ENCODE peak calls at places on chromosomes 12 and 14, in seven cellular contexts. L is fibroblast of mammary gland, C is IMR-90, V is BJ, O is right atrium auricular region, A is ascending aorta, B is fibroblast of the aortic adventitia. J is an unnamed sample.

GRCh38 chr14:38567728-38568127 is 311.8 kb upstream of the CLEC14A start:
- DNase-seq in L (no peak), C (no peak), V (no peak), O (no peak), A (no peak), B (no peak), J (no peak)

GRCh38 chr12:27012982-27013255 is 1.3 kb downstream of the TM7SF3 start:
- DNase-seq in L (no peak), C (no peak), V (no peak), O (no peak), A (no peak), B (no peak), J (no peak)

GRCh38 chr14:33454022-33454645 is 496.7 kb downstream of the EGLN3 start:
- DNase-seq in L (no peak), C (no peak), V (no peak), O (no peak), A (no peak), B (peak; percentile 13), J (no peak)

GRCh38 chr14:31578266-31578665 is 17.1 kb downstream of the NUBPL start:
- DNase-seq in L (peak; percentile 14), C (no peak), V (no peak), O (no peak), A (no peak), B (no peak), J (no peak)

GRCh38 chr12:10528150-10528953 is 22.7 kb downstream of the EIF2S3B start:
- DNase-seq in L (no peak), C (no peak), V (no peak), O (no peak), A (no peak), B (no peak), J (no peak)

GRCh38 chr12:66003951-66004350 is 126.6 kb downstream of the LLPH start:
- DNase-seq in L (no peak), C (no peak), V (no peak), O (no peak), A (no peak), B (no peak), J (no peak)

GRCh38 chr12:64480148-64480547 is 28.2 kb downstream of the TBK1 start:
- DNase-seq in L (peak; percentile 72), C (peak; percentile 24), V (no peak), O (no peak), A (no peak), B (peak; percentile 22), J (peak; percentile 76)

GRCh38 chr12:116044181-116044580 is 233.3 kb downstream of the MED13L start:
- DNase-seq in L (no peak), C (no peak), V (no peak), O (no peak), A (no peak), B (peak; percentile 58), J (no peak)

GRCh38 chr12:26327975-26328635 is 132.7 kb downstream of the SSPN start:
- DNase-seq in L (no peak), C (no peak), V (no peak), O (no peak), A (no peak), B (no peak), J (no peak)

GRCh38 chr12:103736572-103736971 is 104.5 kb downstream of the NT5DC3 start:
- DNase-seq in L (no peak), C (no peak), V (no peak), O (no peak), A (no peak), B (no peak), J (no peak)

GRCh38 chr12:65501093-65501621 is 222.7 kb downstream of the MSRB3 start:
- DNase-seq in L (peak; percentile 30), C (no peak), V (no peak), O (no peak), A (peak; percentile 78), B (peak; percentile 91), J (no peak)

GRCh38 chr12:55745361-55746146 is 2.6 kb downstream of the GDF11 start:
- DNase-seq in L (no peak), C (no peak), V (no peak), O (no peak), A (peak; percentile 73), B (peak; percentile 37), J (no peak)

GRCh38 chr14:51650721-51651387 is 856 bp upstream of the FRMD6 start:
- DNase-seq in L (peak; percentile 47), C (no peak), V (no peak), O (no peak), A (peak; percentile 65), B (no peak), J (no peak)

GRCh38 chr12:27052176-27052575 is 29.8 kb downstream of the MED21 start:
- DNase-seq in L (no peak), C (no peak), V (no peak), O (no peak), A (no peak), B (no peak), J (no peak)

GRCh38 chr12:67650528-67651379 is 2.2 kb downstream of the DYRK2 start:
- DNase-seq in L (no peak), C (no peak), V (no peak), O (no peak), A (no peak), B (no peak), J (no peak)

GRCh38 chr14:69323266-69323966 is 63.5 kb downstream of the GALNT16 start:
- DNase-seq in L (no peak), C (no peak), V (no peak), O (no peak), A (peak; percentile 50), B (no peak), J (no peak)

GRCh38 chr12:3071710-3072109 is 5.5 kb upstream of the TSPAN9 start:
- DNase-seq in L (no peak), C (no peak), V (no peak), O (no peak), A (no peak), B (no peak), J (no peak)

GRCh38 chr14:102525213-102526143 is 15.9 kb upstream of the ANKRD9 start:
- DNase-seq in L (peak; percentile 67), C (peak; percentile 59), V (no peak), O (no peak), A (no peak), B (peak; percentile 72), J (peak; percentile 79)

GRCh38 chr12:115129727-115130126 is 445.8 kb upstream of the TBX3 start:
- DNase-seq in L (no peak), C (no peak), V (no peak), O (no peak), A (no peak), B (no peak), J (peak; percentile 24)

GRCh38 chr14:54606178-54606577 is 39.2 kb downstream of the SAMD4A start:
- DNase-seq in L (no peak), C (no peak), V (no peak), O (peak; percentile 73), A (no peak), B (no peak), J (no peak)

GRCh38 chr12:68951652-68952051 is 18.7 kb upstream of the CPM start:
- DNase-seq in L (peak; percentile 26), C (no peak), V (no peak), O (no peak), A (peak; percentile 66), B (no peak), J (peak; percentile 45)

GRCh38 chr14:21039059-21039422 is 3.1 kb upstream of the RNASE7 start:
- DNase-seq in L (peak; percentile 63), C (peak; percentile 43), V (no peak), O (peak; percentile 90), A (peak; percentile 85), B (peak; percentile 87), J (peak; percentile 51)

GRCh38 chr12:25130741-25131188 is 64.2 kb downstream of the DNAI7 start:
- DNase-seq in L (peak; percentile 62), C (peak; percentile 67), V (peak; percentile 4), O (no peak), A (no peak), B (peak; percentile 73), J (peak; percentile 14)

GRCh38 chr12:25276199-25276937 is 25.6 kb upstream of the KRAS start:
- DNase-seq in L (peak; percentile 95), C (peak; percentile 98), V (peak; percentile 22), O (no peak), A (no peak), B (peak; percentile 79), J (peak; percentile 90)

GRCh38 chr14:42950363-42950762 is 1343.7 kb downstream of the LRFN5 start:
- DNase-seq in L (no peak), C (no peak), V (no peak), O (no peak), A (no peak), B (no peak), J (no peak)

GRCh38 chr12:22667122-22667521 is 42.2 kb downstream of the ETNK1 start:
- DNase-seq in L (no peak), C (no peak), V (no peak), O (no peak), A (no peak), B (no peak), J (no peak)

GRCh38 chr12:118981285-118982201 is at the start of gene SRRM4:
- DNase-seq in L (no peak), C (no peak), V (no peak), O (no peak), A (no peak), B (no peak), J (no peak)

GRCh38 chr14:94112513-94113060 is 2.1 kb downstream of the IFI27 start:
- DNase-seq in L (no peak), C (no peak), V (no peak), O (no peak), A (peak; percentile 39), B (no peak), J (peak; percentile 38)
- H3K4me3 ChIP-seq in L (no peak overlapping the region), C (no peak overlapping the region), V (no peak overlapping the region), O (peak overlapping the region; percentile 43), A (no peak overlapping the region), B (no peak overlapping the region), J (no peak overlapping the region)

GRCh38 chr12:121956041-121956341 is 37.6 kb downstream of the CFAP251 start:
- DNase-seq in L (no peak), C (no peak), V (no peak), O (no peak), A (no peak), B (no peak), J (no peak)
- TF ChIP-seq CTCF in L (no peak), C (no peak), V (no peak), O (no peak), A (no peak), B (no peak), J (no peak)

GRCh38 chr12:107032266-107032665 is 45.3 kb upstream of the MTERF2 start:
- DNase-seq in L (no peak), C (no peak), V (no peak), O (no peak), A (no peak), B (no peak), J (no peak)

GRCh38 chr12:107025691-107026090 is 38.7 kb upstream of the MTERF2 start:
- DNase-seq in L (no peak), C (no peak), V (no peak), O (no peak), A (no peak), B (no peak), J (no peak)

GRCh38 chr12:107027304-107028053 is 40.5 kb upstream of the MTERF2 start:
- DNase-seq in L (peak; percentile 94), C (peak; percentile 96), V (peak; percentile 90), O (no peak), A (no peak), B (peak; percentile 90), J (peak; percentile 89)
- H3K4me3 ChIP-seq in L (no peak overlapping the region), C (no peak overlapping the region), V (no peak overlapping the region), O (no peak overlapping the region), A (no peak overlapping the region), B (no peak overlapping the region), J (no peak overlapping the region)

DNA sequence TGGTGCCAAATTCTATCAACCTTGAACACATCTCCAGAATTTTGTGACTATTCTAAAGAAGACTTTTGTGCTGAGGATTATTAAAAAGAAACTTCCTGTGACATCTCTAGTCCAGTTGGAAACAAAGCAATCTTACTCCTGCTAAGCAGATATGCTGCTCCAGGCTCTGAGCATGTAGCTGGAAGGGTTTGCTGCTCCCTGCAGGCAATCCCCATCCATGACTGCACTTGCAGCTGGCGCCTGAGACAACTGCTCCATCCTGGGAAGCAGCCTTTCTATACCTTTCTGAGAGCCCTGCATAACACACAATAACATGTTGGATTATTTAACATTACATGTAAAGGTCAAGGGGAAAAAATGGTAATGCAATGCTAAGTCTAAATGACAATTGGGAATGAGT is 105.1 kb downstream of the NDUFA12 start:
- DNase-seq in L (peak; percentile 12), C (no peak), V (no peak), O (no peak), A (no peak), B (peak; percentile 19), J (peak; percentile 11)
- TF ChIP-seq CTCF in L (peak; percentile 40), C (no peak), V (peak; percentile 26), O (no peak), A (no peak), B (peak; percentile 34), J (peak; percentile 21)